ENCODE peak calls at places on chromosomes 6 and 20, in four cellular contexts. H, I, D and M are unnamed samples.

GRCh38 chr20:10647471-10647870 is 26.3 kb downstream of the JAG1 start:
- DNase-seq in H (no peak), D (no peak), I (peak; percentile 68), M (no peak)

GRCh38 chr6:44224154-44224977 is 971 bp downstream of the SLC29A1 start:
- DNase-seq in D (no peak), H (no peak), I (no peak), M (no peak)

GRCh38 chr6:11205721-11206120 is 26.7 kb downstream of the NEDD9 start:
- DNase-seq in D (no peak), H (no peak), I (no peak), M (no peak)

GRCh38 chr20:47610247-47610944 is 108.7 kb downstream of the NCOA3 start:
- DNase-seq in I (no peak), D (no peak), H (no peak), M (no peak)

GRCh38 chr6:14464049-14464448 is 346.5 kb downstream of the CD83 start:
- DNase-seq in I (no peak), H (no peak), D (no peak), M (no peak)

GRCh38 chr6:155248021-155249001 is 15.5 kb upstream of the CLDN20 start:
- DNase-seq in D (no peak), I (no peak), H (peak; percentile 84), M (peak; percentile 64)

GRCh38 chr6:4322846-4323309 is 187.5 kb upstream of the ECI2 start:
- DNase-seq in I (no peak), H (no peak), D (no peak), M (no peak)

GRCh38 chr6:100300221-100300736 is 164.4 kb downstream of the SIM1 start:
- DNase-seq in I (no peak), D (no peak), H (no peak), M (no peak)

GRCh38 chr20:50911030-50911429 is 20.2 kb downstream of the ADNP start:
- DNase-seq in I (no peak), H (no peak), D (no peak), M (no peak)

GRCh38 chr6:18154507-18155272 is at the start of gene TPMT:
- DNase-seq in H (no peak), D (peak; percentile 94), I (peak; percentile 70), M (no peak)

GRCh38 chr6:42260972-42261371 is 43.3 kb upstream of the MRPS10 start:
- DNase-seq in I (no peak), D (no peak), H (no peak), M (peak; percentile 58)

GRCh38 chr6:22041797-22042489 is 254.9 kb downstream of the PRL start:
- DNase-seq in H (no peak), D (no peak), I (no peak), M (no peak)

GRCh38 chr6:109406196-109406595 is 23.9 kb upstream of the CD164 start:
- DNase-seq in H (no peak), D (no peak), I (no peak), M (no peak)

GRCh38 chr6:144383336-144383735 is 98.2 kb downstream of the UTRN start:
- DNase-seq in I (no peak), D (no peak), H (no peak), M (no peak)

GRCh38 chr20:36745234-36745926 is 510 bp downstream of the NDRG3 start:
- DNase-seq in D (no peak), I (peak; percentile 65), H (no peak), M (no peak)

GRCh38 chr6:55395836-55396235 is 68.6 kb downstream of the GFRAL start:
- DNase-seq in D (no peak), H (no peak), I (no peak), M (no peak)

GRCh38 chr6:87199787-87200186 is 44.4 kb downstream of the ZNF292 start:
- DNase-seq in H (no peak), I (no peak), D (no peak), M (no peak)

GRCh38 chr6:13294499-13295069 is 33.8 kb downstream of the TBC1D7 start:
- DNase-seq in D (no peak), I (no peak), H (no peak), M (no peak)

GRCh38 chr20:2825770-2826169 is 9.6 kb downstream of the TMEM239 start:
- DNase-seq in H (no peak), D (no peak), I (no peak), M (no peak)

GRCh38 chr6:41636803-41637178 is 1.5 kb upstream of the MDFI start:
- DNase-seq in I (no peak), H (peak; percentile 84), D (no peak), M (no peak)

GRCh38 chr20:53793783-53794383 is 200.2 kb upstream of the ZNF217 start:
- DNase-seq in H (no peak), I (no peak), D (no peak), M (no peak)

GRCh38 chr6:151025076-151025475 is 159.6 kb downstream of the MTHFD1L start:
- DNase-seq in D (no peak), I (peak; percentile 85), H (no peak), M (no peak)

GRCh38 chr6:44738652-44739141 is 351.2 kb downstream of the CDC5L start:
- DNase-seq in I (no peak), D (no peak), H (no peak), M (no peak)